ENCODE peak calls at places on chromosomes 16 and 17, in five cellular contexts. H is heart left ventricle, F is tibial nerve, I is keratinocyte, W is fibroblast of lung. V is an unnamed sample.

GRCh38 chr17:5587431-5588032 is 3.2 kb upstream of the NLRP1 start:
- DNase-seq in I (no peak), F (no peak), H (no peak), W (peak), V (peak)

GRCh38 chr17:2222901-2223616 is 80.5 kb downstream of the SMG6 start:
- DNase-seq in H (no peak), F (peak), I (no peak), W (peak), V (peak)

GRCh38 chr17:73932216-73932749 is 271.2 kb upstream of the RPL38 start:
- DNase-seq in W (no peak), H (no peak), I (no peak), F (no peak), V (no peak)

GRCh38 chr16:17571499-17572093 is 100.8 kb upstream of the XYLT1 start:
- DNase-seq in H (no peak), I (peak), W (no peak), F (no peak), V (no peak)

GRCh38 chr16:9248162-9248561 is 156.7 kb downstream of the HAPSTR1 start:
- DNase-seq in H (no peak), F (no peak), I (no peak), W (no peak), V (no peak)

GRCh38 chr17:7107012-7107754 is 7.4 kb downstream of the ASGR2 start:
- DNase-seq in W (no peak), F (no peak), I (no peak), H (no peak), V (no peak)

GRCh38 chr17:52686140-52686539 is 527.6 kb upstream of the CA10 start:
- DNase-seq in W (no peak), F (no peak), I (no peak), H (no peak), V (no peak)

GRCh38 chr17:45261577-45262515 is at the start of gene SPATA32:
- DNase-seq in H (peak), I (no peak), F (no peak), W (peak), V (peak)

GRCh38 chr17:1808649-1809048 is 21.1 kb downstream of the SMYD4 start:
- DNase-seq in F (no peak), I (no peak), W (no peak), H (no peak), V (no peak)

GRCh38 chr16:48317614-48318013 is 67.6 kb downstream of the SIAH1 start:
- DNase-seq in I (no peak), H (no peak), F (no peak), W (peak), V (peak)

GRCh38 chr16:84199861-84200260 is 8.9 kb downstream of the ADAD2 start:
- DNase-seq in I (no peak), F (no peak), H (no peak), W (no peak), V (no peak)

GRCh38 chr16:1775006-1775845 is 2.3 kb upstream of the MRPS34 start:
- DNase-seq in I (no peak), F (no peak), H (peak), W (no peak), V (no peak)

GRCh38 chr16:1772908-1773702 is at the start of gene MRPS34:
- DNase-seq in H (peak), W (peak), I (no peak), F (peak), V (peak)

GRCh38 chr16:1773703-1774455 is 945 bp upstream of the MRPS34 start:
- DNase-seq in H (peak), I (no peak), W (peak), F (no peak), V (peak)

GRCh38 chr16:1775846-1776671 is 3.1 kb upstream of the MRPS34 start:
- DNase-seq in W (no peak), F (no peak), I (no peak), H (peak), V (no peak)

DNA sequence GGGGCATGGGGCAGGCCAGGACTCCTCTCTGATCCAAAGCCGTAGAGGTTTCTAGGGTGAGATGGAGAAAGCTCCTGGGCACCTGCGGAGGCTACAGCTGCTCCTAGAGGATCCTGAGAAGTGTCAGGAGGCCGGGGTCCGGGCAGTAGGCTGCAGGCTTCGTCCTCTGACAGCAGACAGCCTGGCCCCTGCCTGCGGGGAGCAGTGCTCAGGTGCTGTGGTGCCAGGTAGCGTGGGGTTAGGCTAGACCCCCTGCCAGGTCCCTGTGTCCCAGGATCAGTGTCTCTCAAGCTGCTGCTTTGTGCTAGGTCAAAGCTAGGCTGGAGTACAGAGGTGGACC is 1.5 kb upstream of the MRPS34 start:
- DNase-seq in H (peak), I (no peak), W (no peak), F (no peak), V (no peak)
- H3K4me3 ChIP-seq in H (peak), I (peak), W (peak), F (no peak), V (peak)

DNA sequence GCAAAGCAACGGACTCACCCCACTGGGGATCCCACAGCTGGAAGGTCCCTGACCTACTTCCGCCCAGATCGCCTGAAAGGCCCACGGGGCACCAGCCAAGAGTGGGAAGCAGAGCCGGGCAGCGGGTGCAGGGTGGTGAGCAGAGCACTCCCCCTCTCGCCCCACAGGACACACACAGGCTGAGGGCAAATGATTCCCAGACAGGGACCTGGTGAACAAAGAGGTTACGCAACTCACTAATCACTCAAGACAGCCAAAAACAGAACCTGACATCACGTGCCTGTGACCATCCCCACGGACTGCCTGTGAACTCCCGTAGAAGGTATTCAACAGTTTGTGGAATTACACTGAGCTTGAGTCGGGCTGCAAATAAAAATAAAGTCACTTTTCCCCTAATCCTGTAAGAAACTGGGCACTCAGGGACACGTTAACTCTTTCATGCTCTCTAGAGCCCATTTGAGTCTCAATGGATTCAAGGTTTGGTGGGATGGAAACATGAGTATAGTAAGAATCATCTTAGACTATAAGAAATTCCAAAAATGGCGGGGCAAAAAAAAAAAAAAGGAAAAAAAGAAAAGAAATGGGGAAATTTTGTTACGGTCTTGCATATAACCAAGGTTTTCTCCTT is 396.1 kb downstream of the SOX9 start:
- DNase-seq in I (no peak), W (no peak), F (peak), H (no peak), V (peak)
- TF ChIP-seq CTCF in I (no peak), W (no peak), F (no peak), H (no peak), V (no peak)

GRCh38 chr16:2149630-2150417 is 1.4 kb downstream of the RAB26 start:
- DNase-seq in H (no peak), W (no peak), F (no peak), I (no peak), V (no peak)

GRCh38 chr16:2147378-2147777 is 1.0 kb upstream of the RAB26 start:
- DNase-seq in F (no peak), I (no peak), H (no peak), W (no peak), V (no peak)

GRCh38 chr16:2147981-2148671 is at the start of gene RAB26:
- DNase-seq in W (peak), H (peak), F (peak), I (no peak), V (peak)

GRCh38 chr16:2150418-2151187 is 2.2 kb downstream of the RAB26 start:
- DNase-seq in W (peak), I (no peak), H (no peak), F (no peak), V (no peak)

DNA sequence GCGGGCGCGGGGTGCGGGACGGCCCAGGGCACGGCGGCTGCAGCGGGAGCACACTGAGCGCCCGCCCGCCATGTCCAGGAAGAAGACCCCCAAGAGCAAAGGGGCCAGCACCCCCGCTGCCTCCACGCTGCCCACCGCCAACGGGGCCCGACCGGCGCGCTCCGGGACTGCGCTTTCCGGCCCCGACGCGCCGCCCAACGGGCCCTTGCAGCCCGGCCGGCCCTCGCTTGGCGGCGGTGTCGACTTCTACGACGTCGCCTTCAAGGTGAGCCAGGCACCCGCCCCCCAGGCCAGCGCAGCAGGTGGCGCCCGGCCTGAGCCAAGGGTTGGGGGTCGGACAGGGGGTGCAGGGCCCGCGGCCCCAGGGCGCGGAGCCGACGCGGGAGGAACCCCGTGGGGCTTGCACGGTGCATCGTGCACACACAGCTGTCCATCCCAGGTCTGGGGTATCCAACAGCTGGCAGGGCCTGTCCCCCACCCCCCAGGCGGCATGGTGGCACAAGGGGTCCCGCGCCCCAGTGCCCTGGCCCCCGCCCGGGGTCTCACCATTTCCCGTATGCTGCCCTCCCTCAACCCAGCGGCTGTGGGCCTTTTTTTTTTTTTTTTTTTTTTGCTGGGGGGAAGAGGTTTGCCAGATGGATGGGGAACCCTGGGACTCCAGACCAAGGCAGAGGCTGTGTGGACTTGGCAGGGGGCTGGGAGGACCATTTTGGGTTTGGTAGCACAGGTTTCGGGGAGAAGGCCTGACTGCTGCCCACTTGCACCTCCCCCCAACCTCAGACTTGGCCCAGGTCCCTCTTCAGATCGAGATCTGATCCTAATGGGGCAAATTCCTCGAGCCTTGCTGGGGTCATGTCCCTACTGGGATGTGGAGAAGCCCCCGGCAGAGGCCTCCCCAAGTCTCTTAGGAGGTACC is 547 bp downstream of the RAB26 start:
- DNase-seq in F (no peak), W (no peak), I (no peak), H (no peak), V (no peak)
- H3K4me3 ChIP-seq in F (no peak), W (peak), I (peak), H (peak), V (peak)

GRCh38 chr17:65851965-65852736 is 290.7 kb upstream of the AXIN2 start:
- DNase-seq in W (no peak), I (no peak), F (no peak), H (no peak), V (no peak)

GRCh38 chr17:65855675-65856074 is 294.2 kb upstream of the AXIN2 start:
- DNase-seq in H (no peak), I (no peak), W (no peak), F (no peak), V (no peak)

GRCh38 chr17:65855245-65855644 is 293.8 kb upstream of the AXIN2 start:
- DNase-seq in I (peak), F (no peak), W (no peak), H (no peak), V (peak)

GRCh38 chr17:65856865-65857264 is 295.4 kb upstream of the AXIN2 start:
- DNase-seq in W (peak), H (no peak), I (no peak), F (no peak), V (peak)

GRCh38 chr17:65857713-65858112 is 296.3 kb upstream of the AXIN2 start:
- DNase-seq in F (no peak), W (no peak), I (no peak), H (no peak), V (no peak)
- TF ChIP-seq CTCF in F (no peak), W (no peak), I (no peak), H (no peak), V (no peak)

GRCh38 chr17:80679816-80680215 is 135.2 kb downstream of the RPTOR start:
- DNase-seq in W (no peak), H (no peak), I (no peak), F (no peak), V (no peak)

GRCh38 chr17:80677214-80677756 is 132.6 kb downstream of the RPTOR start:
- DNase-seq in H (no peak), W (no peak), I (no peak), F (no peak), V (no peak)

GRCh38 chr17:80676096-80676466 is 131.4 kb downstream of the RPTOR start:
- DNase-seq in H (no peak), I (no peak), F (no peak), W (no peak), V (no peak)

GRCh38 chr17:80676564-80676963 is 131.9 kb downstream of the RPTOR start:
- DNase-seq in I (no peak), F (no peak), W (no peak), H (no peak), V (no peak)

DNA sequence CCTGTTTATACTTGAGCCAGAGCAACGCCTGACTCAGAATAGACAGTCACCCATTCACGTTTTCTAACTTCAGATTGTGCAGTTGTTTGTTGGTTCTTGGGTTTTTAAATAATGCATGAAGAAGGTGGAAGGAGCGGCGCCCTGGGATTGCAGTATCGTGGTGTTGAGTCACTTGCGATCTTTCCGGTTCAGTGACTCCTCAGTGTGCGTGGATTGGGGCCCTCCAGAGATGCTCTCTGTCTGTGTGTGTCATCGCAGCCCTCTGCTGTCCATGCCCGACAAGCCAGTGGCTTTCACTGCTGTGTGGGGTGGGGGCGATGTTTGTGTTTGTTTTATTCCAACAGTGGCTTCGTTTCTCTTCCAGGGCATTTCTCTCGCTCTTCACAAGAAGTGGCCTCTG is 134.0 kb downstream of the RPTOR start:
- DNase-seq in H (no peak), F (no peak), W (peak), I (no peak), V (peak)
- H3K4me3 ChIP-seq in H (no peak), F (no peak), W (no peak), I (no peak), V (peak)

GRCh38 chr17:565506-565905 is 149.1 kb downstream of the VPS53 start:
- DNase-seq in W (no peak), I (no peak), H (no peak), F (no peak), V (peak)

GRCh38 chr17:570403-570802 is 144.2 kb downstream of the VPS53 start:
- DNase-seq in I (no peak), W (no peak), H (no peak), F (no peak), V (no peak)

GRCh38 chr17:574061-574460 is 140.6 kb downstream of the VPS53 start:
- DNase-seq in F (no peak), H (peak), I (no peak), W (peak), V (peak)

DNA sequence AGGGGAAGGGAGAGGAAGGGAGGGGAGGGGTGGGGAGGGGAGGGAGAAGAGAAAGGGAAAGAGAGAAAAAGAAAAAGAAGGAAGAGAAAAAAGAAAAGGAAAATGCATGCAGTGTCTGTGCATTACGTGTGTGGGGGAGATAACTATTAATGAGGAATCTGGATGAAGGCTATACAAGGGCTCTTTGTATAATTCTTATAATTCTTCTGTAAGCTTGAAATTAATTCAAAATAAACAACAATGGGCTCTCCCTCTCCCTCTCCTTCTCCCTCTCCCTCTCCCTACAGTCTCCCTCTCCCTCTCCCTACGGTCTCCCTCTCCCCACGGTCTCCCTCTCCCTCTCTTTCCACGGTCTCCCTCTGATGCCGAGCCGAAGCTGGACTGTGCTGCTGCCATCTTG is 143.4 kb downstream of the VPS53 start:
- DNase-seq in W (no peak), I (no peak), F (no peak), H (no peak), V (no peak)
- TF ChIP-seq CTCF in W (no peak), I (no peak), F (no peak), H (no peak), V (no peak)

GRCh38 chr17:44212507-44213402 is 6.7 kb downstream of the UBTF start:
- DNase-seq in I (no peak), F (no peak), H (no peak), W (no peak), V (no peak)

GRCh38 chr17:44207319-44207718 is 7.6 kb upstream of the ATXN7L3 start:
- DNase-seq in H (peak), I (no peak), W (no peak), F (no peak), V (no peak)

GRCh38 chr17:44210342-44211192 is 8.9 kb downstream of the UBTF start:
- DNase-seq in F (peak), I (no peak), W (peak), H (peak), V (peak)

GRCh38 chr17:44211281-44212265 is 7.9 kb downstream of the UBTF start:
- DNase-seq in W (no peak), I (no peak), F (no peak), H (no peak), V (no peak)

DNA sequence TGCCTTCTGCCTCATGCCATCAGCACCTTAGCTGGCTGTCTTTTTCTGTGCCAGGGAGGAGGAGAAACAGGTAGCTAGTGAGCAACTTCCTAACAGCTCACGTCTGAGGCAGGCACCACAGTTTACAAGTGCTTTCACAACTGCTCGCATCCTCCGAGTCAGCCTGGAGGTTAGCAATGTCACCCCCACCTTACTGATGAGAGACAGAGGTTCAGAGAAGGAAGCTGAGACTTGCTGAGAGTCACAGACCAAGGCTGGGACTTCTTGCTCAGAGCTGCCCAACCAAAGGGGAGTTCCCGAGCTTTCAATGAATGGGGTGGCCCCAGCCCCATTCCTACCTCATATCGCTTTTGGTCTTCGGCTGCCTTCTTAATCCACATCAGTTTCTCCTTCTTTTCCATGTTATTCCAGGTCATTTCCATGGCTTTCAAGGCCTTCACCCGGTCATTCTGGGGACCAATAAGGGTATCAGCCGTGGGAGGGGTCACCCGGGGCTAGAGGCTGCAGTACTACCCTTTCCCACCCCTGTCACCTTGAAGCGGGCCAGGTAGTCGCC is 9.6 kb downstream of the UBTF start:
- DNase-seq in I (no peak), F (no peak), W (no peak), H (no peak), V (no peak)
- H3K4me3 ChIP-seq in I (no peak), F (no peak), W (no peak), H (no peak), V (no peak)

GRCh38 chr16:50373345-50373701 is 4.5 kb upstream of the BRD7 start:
- DNase-seq in I (no peak), F (no peak), H (no peak), W (no peak), V (no peak)

GRCh38 chr16:50372611-50373344 is 4.0 kb upstream of the BRD7 start:
- DNase-seq in W (peak), I (no peak), F (no peak), H (peak), V (no peak)

GRCh38 chr16:50373780-50374179 is 5.0 kb upstream of the BRD7 start:
- DNase-seq in H (no peak), I (no peak), W (no peak), F (no peak), V (no peak)

GRCh38 chr16:50371036-50371716 is 2.4 kb upstream of the BRD7 start:
- DNase-seq in F (no peak), W (no peak), H (no peak), I (no peak), V (no peak)

DNA sequence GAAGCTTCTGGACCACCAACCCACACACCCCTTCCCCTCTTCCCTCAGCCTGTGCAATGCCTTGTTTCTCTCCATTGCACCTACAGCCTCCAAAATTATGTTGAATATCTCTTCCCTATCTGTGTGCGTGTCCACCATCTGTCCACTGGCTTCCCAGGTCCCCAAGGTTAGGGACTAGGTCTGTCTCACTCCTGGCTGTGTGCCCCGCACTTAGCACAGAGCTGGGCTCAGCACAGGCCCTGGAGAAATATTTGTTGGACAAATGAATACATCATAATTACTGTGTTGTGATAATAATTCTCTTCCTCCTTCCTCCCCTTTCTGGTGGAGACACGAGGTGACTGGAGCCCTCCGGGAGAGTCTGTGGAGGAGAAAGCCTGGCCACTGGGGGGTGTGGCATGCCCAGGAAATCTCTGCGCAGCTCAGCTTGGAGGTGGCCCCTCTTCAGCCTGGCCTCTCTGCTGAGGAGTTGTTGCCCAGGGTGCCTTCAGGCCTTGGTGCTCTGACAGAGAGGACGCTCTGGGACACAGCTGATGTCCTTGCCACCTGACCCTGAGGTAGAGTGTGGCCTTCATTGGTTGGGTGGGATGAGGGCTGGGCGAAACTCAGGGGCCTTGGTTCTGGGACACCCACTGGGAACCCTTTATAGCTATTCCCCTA is 3.3 kb upstream of the BRD7 start:
- DNase-seq in I (no peak), H (no peak), F (no peak), W (peak), V (peak)
- TF ChIP-seq CTCF in I (peak), H (peak), F (peak), W (peak), V (peak)

V was measured in choroid plexus epithelial cell.